ENCODE peak calls at places on chromosomes 6 and 20, in four cellular contexts. B, D, I and F are unnamed samples.

GRCh38 chr20:7085448-7085847 is 318.0 kb downstream of the BMP2 start:
- DNase-seq in D (no peak), I (no peak), B (no peak), F (no peak)

GRCh38 chr20:63755933-63756647 is 16.5 kb downstream of the SLC2A4RG start:
- DNase-seq in B (no peak), D (no peak), I (no peak), F (no peak)

GRCh38 chr20:38181971-38182370 is 16.9 kb upstream of the TGM2 start:
- DNase-seq in D (no peak), I (no peak), B (no peak), F (no peak)

GRCh38 chr6:166957087-166957804 is 896 bp upstream of the RNASET2 start:
- DNase-seq in D (no peak), I (no peak), B (peak; percentile 60), F (peak; percentile 53)

GRCh38 chr6:149884215-149884614 is 13.7 kb downstream of the RAET1E start:
- DNase-seq in D (no peak), B (no peak), I (no peak), F (no peak)

GRCh38 chr20:25321991-25322390 is 68.6 kb downstream of the ABHD12 start:
- DNase-seq in I (no peak), B (no peak), D (no peak), F (no peak)

GRCh38 chr6:26327450-26328264 is 37.3 kb upstream of the BTN3A2 start:
- DNase-seq in B (peak; percentile 90), D (peak; percentile 86), I (no peak), F (no peak)

GRCh38 chr6:102995491-102995890 is 1602.0 kb downstream of the GRIK2 start:
- DNase-seq in B (no peak), D (no peak), I (no peak), F (no peak)

GRCh38 chr20:48190757-48191156 is 405.5 kb upstream of the SULF2 start:
- DNase-seq in I (no peak), B (no peak), D (no peak), F (no peak)